ENCODE peak calls at places on chromosomes 11 and 22, in nine cellular contexts. One of them, this sample, is unnamed.

GRCh38 chr11:61264371-61264770 is 23.4 kb downstream of the PGA5 start:
- DNase-seq in thoracic aorta: no peak
- DNase-seq in A549: no peak
- DNase-seq in fibroblast of pulmonary artery: no peak
- DNase-seq in vagina: no peak
- DNase-seq in dorsolateral prefrontal cortex: no peak
- DNase-seq in IMR-90: no peak
- DNase-seq in uterus: no peak
- DNase-seq in astrocyte of the spinal cord: no peak
- DNase-seq in this sample: no peak

GRCh38 chr22:47128216-47129215 is 366.1 kb downstream of the TBC1D22A start:
- DNase-seq in uterus: no peak
- DNase-seq in A549: no peak
- DNase-seq in dorsolateral prefrontal cortex: peak; percentile 25
- DNase-seq in fibroblast of pulmonary artery: no peak
- DNase-seq in IMR-90: no peak
- DNase-seq in thoracic aorta: no peak
- DNase-seq in vagina: no peak
- DNase-seq in astrocyte of the spinal cord: no peak
- DNase-seq in this sample: no peak

GRCh38 chr11:45470151-45471001 is 184.2 kb upstream of the SYT13 start:
- DNase-seq in vagina: no peak
- DNase-seq in astrocyte of the spinal cord: peak; percentile 10
- DNase-seq in fibroblast of pulmonary artery: peak; percentile 82
- DNase-seq in uterus: peak; percentile 37
- DNase-seq in A549: no peak
- DNase-seq in IMR-90: no peak
- DNase-seq in thoracic aorta: no peak
- DNase-seq in dorsolateral prefrontal cortex: no peak
- DNase-seq in this sample: peak; percentile 66

GRCh38 chr11:67379061-67380058 is 6.0 kb upstream of the CLCF1 start:
- DNase-seq in vagina: no peak
- DNase-seq in thoracic aorta: no peak
- DNase-seq in IMR-90: no peak
- DNase-seq in astrocyte of the spinal cord: no peak
- DNase-seq in uterus: peak; percentile 49
- DNase-seq in dorsolateral prefrontal cortex: no peak
- DNase-seq in A549: peak; percentile 89
- DNase-seq in fibroblast of pulmonary artery: no peak
- DNase-seq in this sample: peak; percentile 62

GRCh38 chr11:70527429-70528045 is 129.2 kb downstream of the CTTN start:
- DNase-seq in thoracic aorta: no peak
- DNase-seq in dorsolateral prefrontal cortex: no peak
- DNase-seq in astrocyte of the spinal cord: no peak
- DNase-seq in fibroblast of pulmonary artery: no peak
- DNase-seq in A549: no peak
- DNase-seq in IMR-90: no peak
- DNase-seq in vagina: no peak
- DNase-seq in uterus: no peak
- DNase-seq in this sample: no peak

GRCh38 chr11:117095301-117096139 is 2.7 kb downstream of the SIK3 start:
- DNase-seq in vagina: no peak
- DNase-seq in uterus: no peak
- DNase-seq in A549: no peak
- DNase-seq in dorsolateral prefrontal cortex: no peak
- DNase-seq in thoracic aorta: no peak
- DNase-seq in fibroblast of pulmonary artery: peak; percentile 73
- DNase-seq in astrocyte of the spinal cord: no peak
- DNase-seq in IMR-90: peak; percentile 52
- DNase-seq in this sample: peak; percentile 56

GRCh38 chr22:48741540-48741939 is 1086.1 kb downstream of the BRD1 start:
- DNase-seq in A549: no peak
- DNase-seq in astrocyte of the spinal cord: no peak
- DNase-seq in thoracic aorta: no peak
- DNase-seq in fibroblast of pulmonary artery: no peak
- DNase-seq in dorsolateral prefrontal cortex: no peak
- DNase-seq in IMR-90: no peak
- DNase-seq in uterus: no peak
- DNase-seq in vagina: no peak
- DNase-seq in this sample: no peak

GRCh38 chr11:85745626-85746025 is 59.6 kb upstream of the CCDC89 start:
- DNase-seq in A549: no peak
- DNase-seq in uterus: no peak
- DNase-seq in vagina: no peak
- DNase-seq in astrocyte of the spinal cord: no peak
- DNase-seq in dorsolateral prefrontal cortex: no peak
- DNase-seq in thoracic aorta: no peak
- DNase-seq in fibroblast of pulmonary artery: no peak
- DNase-seq in IMR-90: no peak
- DNase-seq in this sample: no peak

GRCh38 chr11:128503231-128503991 is 83.9 kb downstream of the ETS1 start:
- DNase-seq in astrocyte of the spinal cord: peak; percentile 89
- DNase-seq in A549: no peak
- DNase-seq in thoracic aorta: no peak
- DNase-seq in fibroblast of pulmonary artery: peak; percentile 79
- DNase-seq in IMR-90: peak; percentile 96
- DNase-seq in uterus: no peak
- DNase-seq in dorsolateral prefrontal cortex: no peak
- DNase-seq in vagina: no peak
- DNase-seq in this sample: peak; percentile 68

GRCh38 chr11:689630-690029 is 5.4 kb downstream of the DEAF1 start:
- DNase-seq in dorsolateral prefrontal cortex: no peak
- DNase-seq in thoracic aorta: no peak
- DNase-seq in astrocyte of the spinal cord: peak; percentile 73
- DNase-seq in uterus: no peak
- DNase-seq in vagina: no peak
- DNase-seq in fibroblast of pulmonary artery: no peak
- DNase-seq in IMR-90: no peak
- DNase-seq in A549: no peak
- DNase-seq in this sample: no peak

GRCh38 chr11:131734871-131735270 is 364.5 kb downstream of the NTM start:
- DNase-seq in fibroblast of pulmonary artery: peak; percentile 6
- DNase-seq in dorsolateral prefrontal cortex: no peak
- DNase-seq in astrocyte of the spinal cord: no peak
- DNase-seq in vagina: no peak
- DNase-seq in IMR-90: no peak
- DNase-seq in thoracic aorta: no peak
- DNase-seq in uterus: no peak
- DNase-seq in A549: no peak
- DNase-seq in this sample: peak; percentile 30

GRCh38 chr11:131739243-131739882 is 368.9 kb downstream of the NTM start:
- DNase-seq in dorsolateral prefrontal cortex: no peak
- DNase-seq in A549: no peak
- DNase-seq in vagina: no peak
- DNase-seq in IMR-90: peak; percentile 40
- DNase-seq in fibroblast of pulmonary artery: no peak
- DNase-seq in uterus: no peak
- DNase-seq in astrocyte of the spinal cord: no peak
- DNase-seq in thoracic aorta: no peak
- DNase-seq in this sample: no peak

DNA sequence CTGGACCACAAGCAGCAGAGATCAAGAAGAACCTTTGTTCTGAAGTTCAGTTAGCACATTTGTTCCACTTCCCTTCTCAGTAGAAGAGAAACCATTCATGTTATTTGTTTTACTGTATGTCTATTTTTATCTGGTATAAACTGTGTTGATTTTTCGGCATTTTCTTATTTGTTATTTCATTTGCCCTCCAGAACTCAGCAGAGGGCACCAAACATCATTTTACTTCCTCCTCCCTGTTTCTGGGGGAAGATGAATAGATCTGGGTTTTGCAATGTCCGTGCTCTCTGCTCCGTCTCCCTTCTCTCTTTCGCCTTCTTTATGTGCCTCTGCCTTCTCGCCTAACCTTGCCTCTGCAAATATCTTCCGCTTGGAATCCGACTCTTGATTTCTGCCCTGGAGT is 366.9 kb downstream of the NTM start:
- DNase-seq in A549: no peak
- DNase-seq in astrocyte of the spinal cord: peak; percentile 12
- DNase-seq in IMR-90: no peak
- DNase-seq in uterus: no peak
- DNase-seq in thoracic aorta: no peak
- DNase-seq in vagina: no peak
- DNase-seq in fibroblast of pulmonary artery: peak; percentile 44
- DNase-seq in dorsolateral prefrontal cortex: no peak
- DNase-seq in this sample: peak; percentile 35
- TF ChIP-seq CTCF in A549: no peak
- TF ChIP-seq CTCF in astrocyte of the spinal cord: no peak
- TF ChIP-seq CTCF in IMR-90: no peak
- TF ChIP-seq CTCF in uterus: no peak
- TF ChIP-seq CTCF in thoracic aorta: no peak
- TF ChIP-seq CTCF in vagina: no peak
- TF ChIP-seq CTCF in fibroblast of pulmonary artery: peak; percentile 29
- TF ChIP-seq CTCF in dorsolateral prefrontal cortex: no peak
- TF ChIP-seq CTCF in this sample: peak; percentile 10

DNA sequence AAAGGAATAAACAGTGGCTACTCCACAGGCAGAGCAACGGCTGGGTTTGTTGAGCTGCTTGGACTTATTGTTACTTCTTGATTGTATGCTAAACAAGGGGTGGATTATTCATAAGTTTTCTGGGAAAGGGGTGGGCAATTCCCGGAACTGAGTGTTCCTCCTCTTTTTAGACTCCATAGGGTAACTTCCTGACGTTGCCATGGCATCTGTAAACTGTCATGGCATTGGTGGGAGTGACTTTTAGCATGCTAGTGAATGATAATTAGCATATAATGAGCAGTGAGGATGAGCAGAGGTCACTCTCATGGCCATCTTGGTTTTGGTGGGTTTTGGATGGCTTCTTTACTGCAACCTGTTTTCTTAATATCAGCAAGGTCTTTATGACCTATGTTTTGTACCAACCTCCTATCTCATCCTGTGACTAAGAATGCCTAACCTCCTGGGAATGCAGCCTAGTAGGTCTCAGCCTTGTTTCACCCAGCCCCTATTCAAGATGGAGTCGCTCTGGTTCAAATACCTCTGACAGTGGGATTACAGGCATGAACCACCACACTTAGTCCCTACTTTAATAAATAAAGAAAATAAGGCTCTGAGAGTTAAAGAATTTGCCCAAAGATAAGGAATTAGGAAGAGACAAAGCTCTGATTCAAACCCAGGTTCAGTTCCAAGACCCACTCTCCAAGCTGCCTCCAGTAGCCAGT is 65.6 kb upstream of the CLMP start:
- DNase-seq in thoracic aorta: no peak
- DNase-seq in dorsolateral prefrontal cortex: no peak
- DNase-seq in fibroblast of pulmonary artery: peak; percentile 39
- DNase-seq in uterus: no peak
- DNase-seq in IMR-90: no peak
- DNase-seq in astrocyte of the spinal cord: no peak
- DNase-seq in vagina: no peak
- DNase-seq in A549: no peak
- DNase-seq in this sample: no peak
- H3K4me3 ChIP-seq in thoracic aorta: no peak overlapping the region
- H3K4me3 ChIP-seq in dorsolateral prefrontal cortex: no peak overlapping the region
- H3K4me3 ChIP-seq in fibroblast of pulmonary artery: no peak overlapping the region
- H3K4me3 ChIP-seq in uterus: no peak overlapping the region
- H3K4me3 ChIP-seq in IMR-90: no peak overlapping the region
- H3K4me3 ChIP-seq in astrocyte of the spinal cord: no peak overlapping the region
- H3K4me3 ChIP-seq in vagina: no peak overlapping the region
- H3K4me3 ChIP-seq in A549: no peak overlapping the region
- H3K4me3 ChIP-seq in this sample: no peak overlapping the region

GRCh38 chr11:22130462-22131053 is 62.3 kb upstream of the ANO5 start:
- DNase-seq in uterus: no peak
- DNase-seq in A549: peak; percentile 9
- DNase-seq in dorsolateral prefrontal cortex: no peak
- DNase-seq in astrocyte of the spinal cord: no peak
- DNase-seq in fibroblast of pulmonary artery: peak; percentile 2
- DNase-seq in vagina: no peak
- DNase-seq in IMR-90: no peak
- DNase-seq in thoracic aorta: no peak
- DNase-seq in this sample: no peak
- TF ChIP-seq CTCF in uterus: no peak
- TF ChIP-seq CTCF in A549: peak; percentile 52
- TF ChIP-seq CTCF in dorsolateral prefrontal cortex: peak; percentile 42
- TF ChIP-seq CTCF in astrocyte of the spinal cord: no peak
- TF ChIP-seq CTCF in fibroblast of pulmonary artery: peak; percentile 19
- TF ChIP-seq CTCF in vagina: no peak
- TF ChIP-seq CTCF in IMR-90: peak; percentile 14
- TF ChIP-seq CTCF in thoracic aorta: no peak
- TF ChIP-seq CTCF in this sample: no peak

DNA sequence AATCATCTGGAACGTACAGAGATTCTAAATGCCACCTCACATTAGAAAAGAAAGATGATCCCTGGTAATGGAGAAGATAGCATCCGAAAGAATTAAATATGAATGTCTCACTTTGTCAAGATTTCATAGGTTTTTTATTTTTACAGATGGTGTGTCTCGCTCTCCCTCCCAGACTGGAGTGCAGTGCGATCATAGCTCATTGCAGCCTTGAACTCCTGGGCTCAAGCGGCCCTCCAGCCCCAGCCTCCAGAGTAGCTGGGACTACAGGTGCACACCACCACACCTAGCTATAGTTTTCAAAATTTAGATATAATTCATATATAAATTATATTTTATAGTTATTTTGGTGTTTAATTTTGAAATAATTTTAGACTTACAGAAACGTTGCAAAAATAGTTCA is 16.7 kb upstream of the SMTN start:
- DNase-seq in astrocyte of the spinal cord: no peak
- DNase-seq in uterus: no peak
- DNase-seq in A549: no peak
- DNase-seq in IMR-90: no peak
- DNase-seq in dorsolateral prefrontal cortex: no peak
- DNase-seq in fibroblast of pulmonary artery: no peak
- DNase-seq in vagina: no peak
- DNase-seq in thoracic aorta: no peak
- DNase-seq in this sample: no peak
- H3K4me3 ChIP-seq in astrocyte of the spinal cord: no peak overlapping the region
- H3K4me3 ChIP-seq in uterus: no peak overlapping the region
- H3K4me3 ChIP-seq in A549: no peak overlapping the region
- H3K4me3 ChIP-seq in IMR-90: no peak overlapping the region
- H3K4me3 ChIP-seq in dorsolateral prefrontal cortex: no peak overlapping the region
- H3K4me3 ChIP-seq in fibroblast of pulmonary artery: no peak overlapping the region
- H3K4me3 ChIP-seq in vagina: no peak overlapping the region
- H3K4me3 ChIP-seq in thoracic aorta: no peak overlapping the region
- H3K4me3 ChIP-seq in this sample: no peak overlapping the region

DNA sequence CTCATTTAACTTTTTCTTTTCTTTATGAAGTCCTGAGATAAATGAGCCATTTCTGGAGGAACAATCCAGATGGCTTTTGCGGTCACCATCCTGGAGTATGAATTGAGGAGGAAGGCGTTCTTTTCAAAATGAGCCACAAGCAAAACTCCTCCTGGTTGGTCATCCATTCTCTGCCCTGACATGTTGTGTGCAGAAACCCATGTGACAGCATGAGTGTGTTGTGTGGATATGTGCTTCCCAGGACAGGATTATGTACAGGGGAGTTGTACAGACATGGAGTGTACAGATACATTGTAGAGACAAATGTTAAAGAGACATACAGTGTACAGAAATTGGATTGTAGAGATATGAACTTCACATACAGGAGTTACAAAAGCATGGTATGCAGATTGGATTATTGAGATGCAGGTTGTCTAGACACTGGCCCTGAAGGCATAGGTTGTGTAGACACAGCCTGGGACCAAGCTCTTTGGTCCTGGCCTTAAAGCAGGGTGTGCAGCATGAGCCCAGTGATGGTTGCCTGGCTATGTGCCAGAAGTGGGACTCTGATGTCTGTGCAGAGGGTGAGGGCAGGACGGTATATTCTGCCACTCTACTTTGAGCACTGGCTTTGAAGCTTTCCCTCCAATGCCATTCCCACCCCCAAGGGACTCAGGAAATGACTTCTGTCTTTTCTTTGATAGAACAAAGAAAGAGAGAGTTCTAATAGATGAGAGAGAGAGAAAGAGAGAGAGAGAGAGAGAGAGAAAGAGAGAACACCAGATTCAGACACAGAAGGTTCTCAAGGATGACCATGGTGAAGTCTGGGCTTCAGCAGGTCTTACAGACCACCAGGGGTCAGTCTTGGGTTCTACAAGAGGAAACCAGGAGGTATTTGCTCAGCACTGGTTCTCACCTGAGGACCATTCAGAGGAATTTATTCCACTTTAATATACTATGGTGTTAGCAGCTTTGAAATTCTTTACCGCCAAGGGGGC is 178.6 kb upstream of the ZBED5 start:
- DNase-seq in vagina: no peak
- DNase-seq in astrocyte of the spinal cord: peak; percentile 53
- DNase-seq in A549: peak; percentile 80
- DNase-seq in uterus: no peak
- DNase-seq in dorsolateral prefrontal cortex: no peak
- DNase-seq in fibroblast of pulmonary artery: peak; percentile 72
- DNase-seq in IMR-90: peak; percentile 66
- DNase-seq in thoracic aorta: no peak
- DNase-seq in this sample: peak; percentile 72
- TF ChIP-seq CTCF in vagina: peak; percentile 49
- TF ChIP-seq CTCF in astrocyte of the spinal cord: peak; percentile 78
- TF ChIP-seq CTCF in A549: peak; percentile 75
- TF ChIP-seq CTCF in uterus: peak; percentile 69
- TF ChIP-seq CTCF in dorsolateral prefrontal cortex: peak; percentile 67
- TF ChIP-seq CTCF in fibroblast of pulmonary artery: peak; percentile 72
- TF ChIP-seq CTCF in IMR-90: peak; percentile 57
- TF ChIP-seq CTCF in thoracic aorta: peak; percentile 78
- TF ChIP-seq CTCF in this sample: peak; percentile 61

This sample was measured in fibroblast of the aortic adventitia.